ENCODE peak calls at places on chromosome 1, in seven cellular contexts. One of them, this sample, is unnamed.

GRCh38 chr1:61184035-61184713 is 101.8 kb downstream of the NFIA start:
- DNase-seq in GM12892: no peak
- DNase-seq in lower leg skin: peak; percentile 98
- DNase-seq in sigmoid colon: peak; percentile 98
- DNase-seq in right lobe of liver: peak; percentile 92
- DNase-seq in heart left ventricle: peak; percentile 92
- DNase-seq in body of pancreas: peak; percentile 95
- DNase-seq in this sample: no peak

GRCh38 chr1:82491301-82491986 is 690.7 kb downstream of the ADGRL2 start:
- DNase-seq in right lobe of liver: no peak
- DNase-seq in sigmoid colon: no peak
- DNase-seq in lower leg skin: no peak
- DNase-seq in heart left ventricle: no peak
- DNase-seq in body of pancreas: no peak
- DNase-seq in GM12892: no peak
- DNase-seq in this sample: no peak

GRCh38 chr1:65253800-65254319 is 55.5 kb upstream of the DNAJC6 start:
- DNase-seq in body of pancreas: no peak
- DNase-seq in GM12892: no peak
- DNase-seq in sigmoid colon: no peak
- DNase-seq in right lobe of liver: no peak
- DNase-seq in heart left ventricle: no peak
- DNase-seq in lower leg skin: no peak
- DNase-seq in this sample: no peak

GRCh38 chr1:176567190-176567794 is 104.3 kb downstream of the PAPPA2 start:
- DNase-seq in GM12892: no peak
- DNase-seq in sigmoid colon: no peak
- DNase-seq in right lobe of liver: no peak
- DNase-seq in body of pancreas: no peak
- DNase-seq in heart left ventricle: no peak
- DNase-seq in lower leg skin: no peak
- DNase-seq in this sample: no peak

GRCh38 chr1:150056407-150056806 is 11.2 kb upstream of the VPS45 start:
- DNase-seq in right lobe of liver: no peak
- DNase-seq in sigmoid colon: no peak
- DNase-seq in heart left ventricle: no peak
- DNase-seq in lower leg skin: no peak
- DNase-seq in GM12892: no peak
- DNase-seq in body of pancreas: no peak
- DNase-seq in this sample: no peak

GRCh38 chr1:67792756-67793475 is 40.4 kb downstream of the GNG12 start:
- DNase-seq in lower leg skin: no peak
- DNase-seq in right lobe of liver: no peak
- DNase-seq in heart left ventricle: no peak
- DNase-seq in sigmoid colon: no peak
- DNase-seq in body of pancreas: no peak
- DNase-seq in GM12892: no peak
- DNase-seq in this sample: no peak

GRCh38 chr1:19559641-19560040 is 74.3 kb upstream of the CAPZB start:
- DNase-seq in lower leg skin: no peak
- DNase-seq in right lobe of liver: no peak
- DNase-seq in GM12892: no peak
- DNase-seq in sigmoid colon: no peak
- DNase-seq in body of pancreas: no peak
- DNase-seq in heart left ventricle: no peak
- DNase-seq in this sample: no peak

GRCh38 chr1:168499094-168500049 is 44.4 kb downstream of the XCL2 start:
- DNase-seq in heart left ventricle: no peak
- DNase-seq in sigmoid colon: no peak
- DNase-seq in GM12892: no peak
- DNase-seq in lower leg skin: no peak
- DNase-seq in right lobe of liver: no peak
- DNase-seq in body of pancreas: no peak
- DNase-seq in this sample: no peak

GRCh38 chr1:230863449-230863848 is 4.9 kb downstream of the C1orf198 start:
- DNase-seq in heart left ventricle: no peak
- DNase-seq in GM12892: no peak
- DNase-seq in sigmoid colon: no peak
- DNase-seq in lower leg skin: peak; percentile 89
- DNase-seq in body of pancreas: peak; percentile 50
- DNase-seq in right lobe of liver: no peak
- DNase-seq in this sample: no peak

GRCh38 chr1:205687242-205687641 is 6.9 kb upstream of the SLC45A3 start:
- DNase-seq in heart left ventricle: no peak
- DNase-seq in lower leg skin: no peak
- DNase-seq in right lobe of liver: no peak
- DNase-seq in body of pancreas: no peak
- DNase-seq in sigmoid colon: no peak
- DNase-seq in GM12892: no peak
- DNase-seq in this sample: no peak

GRCh38 chr1:35188578-35189392 is 4.2 kb downstream of the SFPQ start:
- DNase-seq in sigmoid colon: no peak
- DNase-seq in body of pancreas: no peak
- DNase-seq in lower leg skin: no peak
- DNase-seq in heart left ventricle: no peak
- DNase-seq in right lobe of liver: no peak
- DNase-seq in GM12892: no peak
- DNase-seq in this sample: no peak

GRCh38 chr1:176939993-176940392 is 224.5 kb downstream of the ASTN1 start:
- DNase-seq in sigmoid colon: no peak
- DNase-seq in body of pancreas: no peak
- DNase-seq in right lobe of liver: no peak
- DNase-seq in heart left ventricle: no peak
- DNase-seq in lower leg skin: no peak
- DNase-seq in GM12892: no peak
- DNase-seq in this sample: no peak

GRCh38 chr1:183653468-183653794 is 315 bp upstream of the APOBEC4 start:
- DNase-seq in lower leg skin: no peak
- DNase-seq in heart left ventricle: no peak
- DNase-seq in right lobe of liver: no peak
- DNase-seq in body of pancreas: no peak
- DNase-seq in sigmoid colon: no peak
- DNase-seq in GM12892: no peak
- DNase-seq in this sample: no peak

GRCh38 chr1:112520166-112520565 is 11.4 kb downstream of the WNT2B start:
- DNase-seq in heart left ventricle: no peak
- DNase-seq in GM12892: no peak
- DNase-seq in right lobe of liver: no peak
- DNase-seq in body of pancreas: no peak
- DNase-seq in lower leg skin: no peak
- DNase-seq in sigmoid colon: no peak
- DNase-seq in this sample: no peak

GRCh38 chr1:81224222-81224621 is 576.5 kb upstream of the ADGRL2 start:
- DNase-seq in sigmoid colon: no peak
- DNase-seq in right lobe of liver: no peak
- DNase-seq in lower leg skin: no peak
- DNase-seq in GM12892: no peak
- DNase-seq in body of pancreas: no peak
- DNase-seq in heart left ventricle: no peak
- DNase-seq in this sample: no peak

GRCh38 chr1:43035821-43036456 is 77.3 kb upstream of the SLC2A1 start:
- DNase-seq in GM12892: no peak
- DNase-seq in sigmoid colon: no peak
- DNase-seq in right lobe of liver: no peak
- DNase-seq in body of pancreas: no peak
- DNase-seq in lower leg skin: no peak
- DNase-seq in heart left ventricle: no peak
- DNase-seq in this sample: no peak

GRCh38 chr1:205939690-205940330 is 3.4 kb downstream of the SLC26A9 start:
- DNase-seq in heart left ventricle: no peak
- DNase-seq in lower leg skin: no peak
- DNase-seq in sigmoid colon: no peak
- DNase-seq in GM12892: no peak
- DNase-seq in right lobe of liver: no peak
- DNase-seq in body of pancreas: peak; percentile 55
- DNase-seq in this sample: no peak

GRCh38 chr1:12549460-12550349 is 68.3 kb downstream of the DHRS3 start:
- DNase-seq in GM12892: no peak
- DNase-seq in lower leg skin: peak; percentile 95
- DNase-seq in sigmoid colon: peak; percentile 92
- DNase-seq in heart left ventricle: peak; percentile 54
- DNase-seq in body of pancreas: no peak
- DNase-seq in right lobe of liver: peak; percentile 72
- DNase-seq in this sample: peak; percentile 60

GRCh38 chr1:163346326-163346870 is 24.6 kb downstream of the NUF2 start:
- DNase-seq in sigmoid colon: no peak
- DNase-seq in lower leg skin: no peak
- DNase-seq in body of pancreas: no peak
- DNase-seq in GM12892: no peak
- DNase-seq in heart left ventricle: no peak
- DNase-seq in right lobe of liver: no peak
- DNase-seq in this sample: no peak

GRCh38 chr1:33660244-33660643 is 187.8 kb downstream of the ZSCAN20 start:
- DNase-seq in lower leg skin: no peak
- DNase-seq in right lobe of liver: no peak
- DNase-seq in body of pancreas: no peak
- DNase-seq in GM12892: no peak
- DNase-seq in sigmoid colon: no peak
- DNase-seq in heart left ventricle: no peak
- DNase-seq in this sample: no peak

DNA sequence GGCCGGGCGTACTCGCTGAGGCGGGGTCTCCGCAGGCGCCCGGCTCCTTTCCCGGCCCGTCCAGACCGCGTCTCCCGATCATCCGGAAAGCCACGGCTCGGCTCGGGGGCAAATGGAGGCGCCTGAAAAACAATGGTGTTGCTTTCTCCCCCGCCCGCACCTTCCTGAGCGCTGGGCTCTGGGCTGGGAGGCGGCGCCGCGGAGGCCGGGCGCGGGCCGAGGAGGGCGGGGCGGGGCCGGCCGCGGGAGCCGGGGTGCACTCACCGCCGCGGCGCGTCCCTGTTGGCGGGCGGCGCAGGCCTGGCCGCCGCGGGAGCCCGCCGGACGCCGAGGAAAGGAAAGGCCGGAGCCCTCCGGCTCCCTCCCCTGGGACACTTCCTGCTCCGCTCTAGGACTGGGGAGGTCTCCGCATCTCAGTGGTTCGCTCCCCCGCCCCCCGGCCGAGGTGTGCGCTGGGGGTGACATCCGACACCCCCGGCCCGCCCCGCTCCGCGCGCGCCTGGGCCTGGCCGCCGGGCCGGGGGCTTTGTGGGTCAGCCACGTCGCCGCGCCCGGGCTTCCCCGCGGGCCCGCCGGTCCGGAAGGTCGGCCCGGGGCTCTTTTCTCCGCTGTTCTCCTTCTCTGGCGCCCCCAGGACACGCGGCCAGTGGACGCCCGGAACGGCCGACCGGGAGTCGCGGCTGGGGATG is at the start of gene ZNF496:
- DNase-seq in body of pancreas: peak; percentile 81
- DNase-seq in right lobe of liver: peak; percentile 74
- DNase-seq in GM12892: peak; percentile 82
- DNase-seq in sigmoid colon: peak; percentile 93
- DNase-seq in heart left ventricle: peak; percentile 88
- DNase-seq in lower leg skin: peak; percentile 94
- DNase-seq in this sample: peak; percentile 79
- TF ChIP-seq POLR2A in body of pancreas: peak; percentile 32
- TF ChIP-seq POLR2A in right lobe of liver: no peak
- TF ChIP-seq POLR2A in GM12892: peak; percentile 55
- TF ChIP-seq POLR2A in sigmoid colon: no peak
- TF ChIP-seq POLR2A in heart left ventricle: no peak
- TF ChIP-seq POLR2A in lower leg skin: no peak
- TF ChIP-seq POLR2A in this sample: peak; percentile 39

DNA sequence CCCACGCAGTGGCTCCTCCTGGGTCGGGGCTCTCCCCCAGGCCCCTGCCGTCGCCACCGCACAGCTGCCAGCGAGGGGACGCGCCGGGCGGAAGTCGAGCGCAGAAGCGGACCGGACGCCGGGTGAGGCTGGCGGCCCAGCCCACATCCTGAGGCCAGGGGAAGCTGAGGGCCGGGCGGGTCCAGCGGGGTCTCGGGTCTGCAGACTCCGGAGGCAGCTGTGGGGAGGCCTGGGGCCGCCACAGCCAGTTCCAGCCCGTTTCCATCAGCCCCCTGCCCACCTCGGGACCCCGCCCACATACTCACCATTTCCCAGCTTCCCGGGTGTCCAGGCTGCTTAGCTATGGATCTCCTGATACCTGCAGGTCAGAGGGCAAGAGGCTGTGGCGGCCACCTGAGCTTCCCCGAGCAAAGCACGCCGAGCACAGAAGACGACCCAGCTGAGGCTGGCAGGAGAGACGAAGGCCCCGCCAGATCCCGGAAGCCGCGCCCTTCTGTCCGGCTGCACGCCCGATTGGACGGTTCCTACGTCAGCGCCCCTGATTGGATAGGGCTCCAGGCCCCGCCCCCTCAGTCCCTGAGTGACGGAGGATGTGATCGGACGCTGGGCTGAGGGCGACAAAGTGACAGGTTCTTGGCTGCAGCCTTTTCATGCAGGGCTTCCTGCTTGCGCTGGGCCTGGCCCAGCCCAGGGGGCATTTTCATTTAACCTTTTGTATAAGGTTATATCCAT is 38.7 kb upstream of the ZNF124 start:
- DNase-seq in GM12892: peak; percentile 77
- DNase-seq in body of pancreas: peak; percentile 99
- DNase-seq in heart left ventricle: peak; percentile 99
- DNase-seq in sigmoid colon: peak; percentile 98
- DNase-seq in right lobe of liver: peak; percentile 98
- DNase-seq in lower leg skin: peak; percentile 100
- DNase-seq in this sample: peak; percentile 83
- TF ChIP-seq POLR2A in GM12892: peak; percentile 88
- TF ChIP-seq POLR2A in body of pancreas: peak; percentile 72
- TF ChIP-seq POLR2A in heart left ventricle: peak; percentile 78
- TF ChIP-seq POLR2A in sigmoid colon: peak; percentile 56
- TF ChIP-seq POLR2A in right lobe of liver: peak; percentile 86
- TF ChIP-seq POLR2A in lower leg skin: no peak
- TF ChIP-seq POLR2A in this sample: peak; percentile 78

DNA sequence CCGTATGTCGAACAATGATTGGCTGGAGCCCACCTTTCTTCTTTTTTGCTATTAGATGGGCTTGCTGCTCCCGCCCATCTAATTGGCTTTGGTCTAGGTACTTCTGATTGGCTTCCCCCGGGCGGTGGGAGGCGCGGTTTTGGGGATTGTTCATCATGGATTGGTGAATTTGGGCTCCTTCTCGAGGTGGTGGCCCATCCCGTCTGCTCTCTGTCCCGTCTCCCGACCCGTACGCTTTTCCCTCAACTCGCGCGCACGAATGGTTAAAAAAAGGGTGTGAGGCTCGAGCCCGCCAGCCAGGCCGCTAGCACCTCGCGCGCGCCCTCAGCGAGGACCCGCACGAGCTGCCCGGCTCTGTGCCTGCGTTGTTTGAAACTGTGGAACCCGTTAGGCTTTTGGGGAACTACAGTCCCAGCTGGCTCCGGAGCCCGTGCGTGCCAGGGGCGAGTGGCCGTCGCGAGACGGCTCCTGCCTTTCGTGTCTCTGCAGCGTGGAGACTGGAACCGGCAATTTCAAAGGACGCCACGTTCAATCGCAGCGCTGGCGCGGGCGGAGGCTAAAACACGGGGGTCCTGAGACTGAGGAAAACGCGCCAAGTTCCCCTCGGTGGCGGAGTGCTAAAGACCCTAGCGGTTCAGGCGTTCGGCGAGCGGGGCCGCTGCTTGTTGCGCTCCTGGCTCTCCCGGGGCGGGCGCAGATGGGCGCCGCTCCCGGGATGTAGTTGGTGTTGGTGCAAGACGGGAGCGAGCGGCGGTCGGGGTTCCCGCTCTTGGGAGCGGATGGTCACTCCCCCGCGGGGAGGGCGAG is at the start of gene USP1:
- DNase-seq in heart left ventricle: peak; percentile 99
- DNase-seq in GM12892: peak; percentile 68
- DNase-seq in lower leg skin: peak; percentile 100
- DNase-seq in right lobe of liver: peak; percentile 98
- DNase-seq in sigmoid colon: peak; percentile 99
- DNase-seq in body of pancreas: peak; percentile 94
- DNase-seq in this sample: peak; percentile 87
- TF ChIP-seq POLR2A in heart left ventricle: peak; percentile 46
- TF ChIP-seq POLR2A in GM12892: peak; percentile 86
- TF ChIP-seq POLR2A in lower leg skin: no peak
- TF ChIP-seq POLR2A in right lobe of liver: no peak
- TF ChIP-seq POLR2A in sigmoid colon: no peak
- TF ChIP-seq POLR2A in body of pancreas: no peak
- TF ChIP-seq POLR2A in this sample: peak; percentile 56

GRCh38 chr1:48006318-48006717 is 9.1 kb upstream of the TRABD2B start:
- DNase-seq in right lobe of liver: no peak
- DNase-seq in sigmoid colon: no peak
- DNase-seq in body of pancreas: no peak
- DNase-seq in lower leg skin: no peak
- DNase-seq in heart left ventricle: no peak
- DNase-seq in GM12892: no peak
- DNase-seq in this sample: no peak
- TF ChIP-seq POLR2A in right lobe of liver: no peak
- TF ChIP-seq POLR2A in sigmoid colon: no peak
- TF ChIP-seq POLR2A in body of pancreas: no peak
- TF ChIP-seq POLR2A in lower leg skin: no peak
- TF ChIP-seq POLR2A in heart left ventricle: no peak
- TF ChIP-seq POLR2A in GM12892: no peak
- TF ChIP-seq POLR2A in this sample: no peak